ENCODE peak calls at places on chromosomes 1 and 21, in seven cellular contexts. One of them, this sample, is unnamed.
A peak's percentile ranks its signal among the peaks of the same experiment; 100 is the strongest.

GRCh38 chr1:100868364-100868995 is 26.2 kb downstream of the EXTL2 start:
- DNase-seq in cardiac muscle cell: peak; percentile 52
- DNase-seq in A549: peak; percentile 28
- DNase-seq in brain microvascular endothelial cell: no peak
- DNase-seq in AG09319: peak; percentile 15
- DNase-seq in kidney: no peak
- DNase-seq in fibroblast of pulmonary artery: peak; percentile 78
- DNase-seq in this sample: no peak

GRCh38 chr1:233140974-233141373 is 154.6 kb downstream of the PCNX2 start:
- DNase-seq in cardiac muscle cell: no peak
- DNase-seq in A549: no peak
- DNase-seq in brain microvascular endothelial cell: no peak
- DNase-seq in AG09319: peak; percentile 59
- DNase-seq in kidney: no peak
- DNase-seq in fibroblast of pulmonary artery: peak; percentile 54
- DNase-seq in this sample: no peak

GRCh38 chr1:64966158-64966963 is at the start of gene JAK1:
- DNase-seq in cardiac muscle cell: peak; percentile 93
- DNase-seq in A549: peak; percentile 71
- DNase-seq in brain microvascular endothelial cell: peak; percentile 66
- DNase-seq in AG09319: peak; percentile 54
- DNase-seq in kidney: peak; percentile 97
- DNase-seq in fibroblast of pulmonary artery: peak; percentile 81
- DNase-seq in this sample: no peak

GRCh38 chr1:178020968-178021640 is 51.2 kb upstream of the SEC16B start:
- DNase-seq in cardiac muscle cell: no peak
- DNase-seq in A549: no peak
- DNase-seq in brain microvascular endothelial cell: no peak
- DNase-seq in AG09319: no peak
- DNase-seq in kidney: no peak
- DNase-seq in fibroblast of pulmonary artery: no peak
- DNase-seq in this sample: no peak

GRCh38 chr1:239321877-239322276 is 64.5 kb upstream of the CHRM3 start:
- DNase-seq in cardiac muscle cell: no peak
- DNase-seq in A549: no peak
- DNase-seq in brain microvascular endothelial cell: no peak
- DNase-seq in AG09319: no peak
- DNase-seq in kidney: no peak
- DNase-seq in fibroblast of pulmonary artery: no peak
- DNase-seq in this sample: no peak

GRCh38 chr1:37932759-37933158 is 14.1 kb downstream of the INPP5B start:
- DNase-seq in cardiac muscle cell: no peak
- DNase-seq in A549: peak; percentile 37
- DNase-seq in brain microvascular endothelial cell: peak; percentile 63
- DNase-seq in AG09319: no peak
- DNase-seq in kidney: no peak
- DNase-seq in fibroblast of pulmonary artery: peak; percentile 26
- DNase-seq in this sample: no peak

GRCh38 chr1:66300986-66301451 is 232.9 kb upstream of the SGIP1 start:
- DNase-seq in cardiac muscle cell: no peak
- DNase-seq in A549: no peak
- DNase-seq in brain microvascular endothelial cell: peak; percentile 36
- DNase-seq in AG09319: peak; percentile 25
- DNase-seq in kidney: no peak
- DNase-seq in fibroblast of pulmonary artery: peak; percentile 59
- DNase-seq in this sample: no peak

GRCh38 chr1:153697191-153697872 is 18.8 kb downstream of the NPR1 start:
- DNase-seq in cardiac muscle cell: peak; percentile 48
- DNase-seq in A549: peak; percentile 73
- DNase-seq in brain microvascular endothelial cell: no peak
- DNase-seq in AG09319: no peak
- DNase-seq in kidney: peak; percentile 86
- DNase-seq in fibroblast of pulmonary artery: peak; percentile 97
- DNase-seq in this sample: no peak

GRCh38 chr1:119924948-119925898 is 28.9 kb upstream of the ADAM30 start:
- DNase-seq in cardiac muscle cell: peak; percentile 33
- DNase-seq in A549: no peak
- DNase-seq in brain microvascular endothelial cell: no peak
- DNase-seq in AG09319: no peak
- DNase-seq in kidney: peak; percentile 50
- DNase-seq in fibroblast of pulmonary artery: no peak
- DNase-seq in this sample: no peak

GRCh38 chr1:160405331-160405877 is 5.0 kb downstream of the VANGL2 start:
- DNase-seq in cardiac muscle cell: no peak
- DNase-seq in A549: no peak
- DNase-seq in brain microvascular endothelial cell: no peak
- DNase-seq in AG09319: no peak
- DNase-seq in kidney: no peak
- DNase-seq in fibroblast of pulmonary artery: no peak
- DNase-seq in this sample: no peak

GRCh38 chr1:15370781-15371467 is 38.8 kb upstream of the EFHD2 start:
- DNase-seq in cardiac muscle cell: no peak
- DNase-seq in A549: no peak
- DNase-seq in brain microvascular endothelial cell: no peak
- DNase-seq in AG09319: no peak
- DNase-seq in kidney: no peak
- DNase-seq in fibroblast of pulmonary artery: peak; percentile 25
- DNase-seq in this sample: no peak

GRCh38 chr1:29474845-29475244 is 238.5 kb downstream of the PTPRU start:
- DNase-seq in cardiac muscle cell: no peak
- DNase-seq in A549: no peak
- DNase-seq in brain microvascular endothelial cell: no peak
- DNase-seq in AG09319: no peak
- DNase-seq in kidney: no peak
- DNase-seq in fibroblast of pulmonary artery: no peak
- DNase-seq in this sample: no peak

GRCh38 chr1:161790587-161791317 is 24.6 kb downstream of the ATF6 start:
- DNase-seq in cardiac muscle cell: no peak
- DNase-seq in A549: no peak
- DNase-seq in brain microvascular endothelial cell: no peak
- DNase-seq in AG09319: no peak
- DNase-seq in kidney: no peak
- DNase-seq in fibroblast of pulmonary artery: no peak
- DNase-seq in this sample: no peak

GRCh38 chr1:210264521-210265380 is 32.2 kb downstream of the SERTAD4 start:
- DNase-seq in cardiac muscle cell: peak; percentile 20
- DNase-seq in A549: peak; percentile 24
- DNase-seq in brain microvascular endothelial cell: no peak
- DNase-seq in AG09319: no peak
- DNase-seq in kidney: no peak
- DNase-seq in fibroblast of pulmonary artery: peak; percentile 24
- DNase-seq in this sample: no peak

GRCh38 chr1:243343970-243344749 is 88.3 kb downstream of the SDCCAG8 start:
- DNase-seq in cardiac muscle cell: peak; percentile 73
- DNase-seq in A549: peak; percentile 51
- DNase-seq in brain microvascular endothelial cell: no peak
- DNase-seq in AG09319: no peak
- DNase-seq in kidney: no peak
- DNase-seq in fibroblast of pulmonary artery: peak; percentile 57
- DNase-seq in this sample: no peak

GRCh38 chr1:17239420-17239819 is 9.5 kb upstream of the PADI3 start:
- DNase-seq in cardiac muscle cell: peak; percentile 88
- DNase-seq in A549: peak; percentile 91
- DNase-seq in brain microvascular endothelial cell: peak; percentile 90
- DNase-seq in AG09319: peak; percentile 78
- DNase-seq in kidney: no peak
- DNase-seq in fibroblast of pulmonary artery: peak; percentile 96
- DNase-seq in this sample: peak; percentile 93

GRCh38 chr1:165138960-165139359 is 217.6 kb downstream of the LMX1A start:
- DNase-seq in cardiac muscle cell: no peak
- DNase-seq in A549: no peak
- DNase-seq in brain microvascular endothelial cell: no peak
- DNase-seq in AG09319: no peak
- DNase-seq in kidney: no peak
- DNase-seq in fibroblast of pulmonary artery: no peak
- DNase-seq in this sample: no peak

GRCh38 chr1:165144757-165145397 is 211.6 kb downstream of the LMX1A start:
- DNase-seq in cardiac muscle cell: peak; percentile 74
- DNase-seq in A549: peak; percentile 51
- DNase-seq in brain microvascular endothelial cell: peak; percentile 57
- DNase-seq in AG09319: peak; percentile 11
- DNase-seq in kidney: no peak
- DNase-seq in fibroblast of pulmonary artery: peak; percentile 63
- DNase-seq in this sample: peak; percentile 39

GRCh38 chr1:165137551-165138316 is 218.8 kb downstream of the LMX1A start:
- DNase-seq in cardiac muscle cell: no peak
- DNase-seq in A549: no peak
- DNase-seq in brain microvascular endothelial cell: no peak
- DNase-seq in AG09319: no peak
- DNase-seq in kidney: no peak
- DNase-seq in fibroblast of pulmonary artery: no peak
- DNase-seq in this sample: no peak

GRCh38 chr1:165147799-165148198 is 208.7 kb downstream of the LMX1A start:
- DNase-seq in cardiac muscle cell: no peak
- DNase-seq in A549: no peak
- DNase-seq in brain microvascular endothelial cell: no peak
- DNase-seq in AG09319: no peak
- DNase-seq in kidney: no peak
- DNase-seq in fibroblast of pulmonary artery: no peak
- DNase-seq in this sample: no peak

DNA sequence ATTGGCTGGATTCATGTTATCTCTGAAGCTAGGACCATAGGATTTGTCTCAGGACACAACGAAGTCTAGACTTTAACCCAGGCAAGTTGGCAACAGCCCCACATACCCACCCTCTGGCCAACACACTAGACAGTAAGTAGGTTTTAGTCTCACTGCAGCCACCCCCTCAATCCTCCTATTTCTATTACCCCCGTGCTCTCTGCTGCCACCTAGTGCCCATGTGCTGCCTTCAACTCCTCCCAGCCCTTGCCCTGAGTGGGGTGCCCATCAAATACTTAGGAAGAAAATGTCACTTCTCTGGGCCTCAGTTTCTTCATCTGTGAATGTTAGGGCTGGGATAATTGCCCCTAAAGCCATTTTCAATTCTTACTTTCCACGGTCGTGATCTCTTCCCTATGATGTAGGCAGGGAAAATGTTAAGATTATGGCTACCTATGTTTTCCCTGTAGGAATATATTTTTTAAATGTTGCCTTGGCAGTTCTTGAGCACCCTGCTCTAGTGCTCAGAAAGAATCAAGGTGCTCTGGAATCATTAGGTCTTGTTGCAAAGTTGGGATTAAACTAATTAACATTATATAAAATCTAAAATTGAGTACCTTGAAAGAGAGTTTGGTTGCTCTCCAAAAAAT is 213.0 kb downstream of the LMX1A start:
- DNase-seq in cardiac muscle cell: peak; percentile 9
- DNase-seq in A549: no peak
- DNase-seq in brain microvascular endothelial cell: no peak
- DNase-seq in AG09319: no peak
- DNase-seq in kidney: no peak
- DNase-seq in fibroblast of pulmonary artery: no peak
- DNase-seq in this sample: no peak
- TF ChIP-seq CTCF in cardiac muscle cell: peak; percentile 68
- TF ChIP-seq CTCF in A549: peak; percentile 52
- TF ChIP-seq CTCF in brain microvascular endothelial cell: peak; percentile 72
- TF ChIP-seq CTCF in AG09319: peak; percentile 59
- TF ChIP-seq CTCF in kidney: no peak
- TF ChIP-seq CTCF in fibroblast of pulmonary artery: peak; percentile 62
- TF ChIP-seq CTCF in this sample: peak; percentile 73

DNA sequence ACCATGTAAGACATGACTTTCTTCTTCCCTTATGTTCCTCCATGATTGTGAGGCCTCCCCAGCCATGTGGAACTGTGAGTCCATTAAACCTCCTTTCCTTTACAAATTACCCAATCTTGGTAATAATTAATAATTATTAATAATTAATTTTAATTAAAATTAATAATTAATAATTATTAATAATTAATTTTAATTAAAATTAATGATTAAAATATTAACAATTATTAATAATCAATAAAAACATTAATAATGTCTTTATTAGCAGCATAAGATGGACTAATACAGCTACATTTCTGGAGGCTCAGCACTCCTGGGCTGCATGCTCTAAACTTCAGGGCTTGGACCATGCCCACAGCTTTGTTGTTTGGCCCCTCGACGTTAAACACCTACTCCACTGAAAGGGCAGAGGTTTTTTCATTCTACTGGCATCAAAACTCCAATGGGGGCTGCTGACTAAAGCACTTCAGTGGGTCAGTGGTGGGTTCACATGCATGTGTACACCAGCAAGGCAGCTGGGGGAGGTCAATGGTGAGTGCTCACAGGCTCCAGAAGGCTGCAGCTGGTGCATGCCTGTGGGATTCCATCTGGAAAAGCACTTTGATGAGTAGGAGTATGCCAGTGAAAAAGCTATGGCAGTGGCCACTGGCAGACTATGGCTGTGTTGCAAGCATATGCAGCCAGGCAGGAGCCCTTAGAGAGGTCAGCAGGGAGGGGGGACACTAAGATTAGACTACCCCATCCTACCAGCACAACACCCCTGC is 561.3 kb downstream of the NCAM2 start:
- DNase-seq in cardiac muscle cell: no peak
- DNase-seq in A549: no peak
- DNase-seq in brain microvascular endothelial cell: no peak
- DNase-seq in AG09319: no peak
- DNase-seq in kidney: no peak
- DNase-seq in fibroblast of pulmonary artery: no peak
- DNase-seq in this sample: no peak
- TF ChIP-seq CTCF in cardiac muscle cell: no peak
- TF ChIP-seq CTCF in A549: no peak
- TF ChIP-seq CTCF in brain microvascular endothelial cell: no peak
- TF ChIP-seq CTCF in AG09319: no peak
- TF ChIP-seq CTCF in kidney: no peak
- TF ChIP-seq CTCF in fibroblast of pulmonary artery: no peak
- TF ChIP-seq CTCF in this sample: no peak

DNA sequence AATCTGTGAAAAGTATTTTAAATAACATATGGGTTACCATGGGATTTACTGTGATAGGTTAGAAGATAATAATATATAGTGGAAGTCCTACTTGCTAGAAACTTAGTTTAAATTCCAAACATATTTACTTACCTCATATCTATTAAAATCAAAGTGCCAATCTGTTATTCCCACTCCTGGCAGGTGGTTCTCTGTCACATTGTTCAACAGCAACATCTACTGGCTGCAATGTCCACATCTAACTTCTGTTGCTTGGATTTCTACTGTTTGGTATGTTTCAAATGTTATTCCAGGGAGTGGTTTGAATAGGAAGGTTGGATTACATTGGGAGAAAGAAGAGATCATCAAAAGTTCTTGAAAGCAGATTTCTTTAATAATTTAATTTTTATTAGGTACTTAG is 122.5 kb upstream of the NCAM2 start:
- DNase-seq in cardiac muscle cell: peak; percentile 5
- DNase-seq in A549: no peak
- DNase-seq in brain microvascular endothelial cell: no peak
- DNase-seq in AG09319: no peak
- DNase-seq in kidney: no peak
- DNase-seq in fibroblast of pulmonary artery: no peak
- DNase-seq in this sample: no peak
- TF ChIP-seq CTCF in cardiac muscle cell: no peak
- TF ChIP-seq CTCF in A549: no peak
- TF ChIP-seq CTCF in brain microvascular endothelial cell: peak; percentile 41
- TF ChIP-seq CTCF in AG09319: no peak
- TF ChIP-seq CTCF in kidney: no peak
- TF ChIP-seq CTCF in fibroblast of pulmonary artery: no peak
- TF ChIP-seq CTCF in this sample: no peak

DNA sequence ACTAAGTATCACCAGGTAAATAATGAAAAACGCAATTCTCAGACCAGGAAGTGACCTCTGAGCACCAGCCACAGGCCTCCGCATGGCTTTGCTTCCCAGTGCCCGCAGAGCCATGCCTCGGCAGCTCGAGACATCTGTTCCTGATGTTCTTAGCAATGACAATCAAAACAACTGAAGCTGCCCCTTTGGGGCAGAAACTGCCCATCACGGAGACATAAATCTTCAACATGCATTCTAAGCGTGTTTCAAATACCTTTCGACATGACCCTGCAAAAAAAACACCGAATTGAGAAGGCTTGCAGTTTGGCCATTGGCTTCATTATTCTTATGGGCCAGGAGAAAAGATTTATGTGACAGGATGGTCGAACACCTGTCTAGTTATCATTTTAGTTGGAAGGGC is 5.8 kb upstream of the RAP1GAP start:
- DNase-seq in cardiac muscle cell: no peak
- DNase-seq in A549: no peak
- DNase-seq in brain microvascular endothelial cell: no peak
- DNase-seq in AG09319: no peak
- DNase-seq in kidney: no peak
- DNase-seq in fibroblast of pulmonary artery: no peak
- DNase-seq in this sample: no peak
- TF ChIP-seq CTCF in cardiac muscle cell: no peak
- TF ChIP-seq CTCF in A549: no peak
- TF ChIP-seq CTCF in brain microvascular endothelial cell: no peak
- TF ChIP-seq CTCF in AG09319: no peak
- TF ChIP-seq CTCF in kidney: no peak
- TF ChIP-seq CTCF in fibroblast of pulmonary artery: no peak
- TF ChIP-seq CTCF in this sample: no peak

This sample was measured in HFF-Myc.